ENCODE peak calls at places on chromosomes 1 and 21, in five cellular contexts. N is H4, B is MCF 10A, R is amniotic stem cell, O is Right ventricle myocardium superior. P is an unnamed sample.

GRCh38 chr1:119139393-119139792 is 1.1 kb downstream of the WARS2 start:
- DNase-seq in N (no peak), B (no peak), R (no peak), O (no peak), P (no peak)

GRCh38 chr1:223264983-223265663 is 98.9 kb downstream of the SUSD4 start:
- DNase-seq in N (no peak), B (no peak), R (no peak), O (no peak), P (no peak)

GRCh38 chr1:201299968-201300367 is 16.7 kb downstream of the PKP1 start:
- DNase-seq in N (peak), B (peak), R (no peak), O (peak), P (peak)

GRCh38 chr1:181250038-181250437 is 161.5 kb downstream of the IER5 start:
- DNase-seq in N (no peak), B (no peak), R (no peak), O (no peak), P (no peak)

GRCh38 chr1:202221911-202222909 is 28.6 kb downstream of the LGR6 start:
- DNase-seq in N (no peak), B (peak), R (no peak), O (peak), P (no peak)

GRCh38 chr1:20366766-20367602 is 76.3 kb downstream of the VWA5B1 start:
- DNase-seq in N (no peak), B (no peak), R (no peak), O (peak), P (peak)

GRCh38 chr1:33660244-33660643 is 187.8 kb downstream of the ZSCAN20 start:
- DNase-seq in N (peak), B (no peak), R (no peak), O (no peak), P (no peak)

GRCh38 chr1:117284408-117285215 is 73.9 kb upstream of the VTCN1 start:
- DNase-seq in N (peak), B (peak), R (peak), O (no peak), P (peak)

GRCh38 chr1:157360021-157360390 is 192.3 kb downstream of the FCRL5 start:
- DNase-seq in N (no peak), B (no peak), R (no peak), O (no peak), P (no peak)

GRCh38 chr1:26696191-26696644 is 403 bp downstream of the ARID1A start:
- DNase-seq in N (no peak), B (no peak), R (no peak), O (peak), P (no peak)

GRCh38 chr21:45870851-45871615 is 110.5 kb upstream of the COL6A1 start:
- DNase-seq in N (no peak), B (no peak), R (no peak), O (no peak), P (no peak)

GRCh38 chr1:53731779-53732305 is 7.1 kb downstream of the GLIS1 start:
- DNase-seq in N (peak), B (no peak), R (no peak), O (no peak), P (no peak)

GRCh38 chr1:31714442-31715096 is 10.8 kb upstream of the COL16A1 start:
- DNase-seq in N (peak), B (no peak), R (no peak), O (peak), P (no peak)

GRCh38 chr1:61124691-61125090 is 42.3 kb downstream of the NFIA start:
- DNase-seq in N (no peak), B (no peak), R (no peak), O (no peak), P (no peak)

GRCh38 chr21:32386195-32386870 is 6.5 kb downstream of the URB1 start:
- DNase-seq in N (no peak), B (peak), R (no peak), O (peak), P (peak)

GRCh38 chr1:183633676-183634343 is 1.8 kb downstream of the ARPC5 start:
- DNase-seq in N (peak), B (peak), R (peak), O (no peak), P (peak)

GRCh38 chr1:228190778-228191177 is 17.1 kb upstream of the OBSCN start:
- DNase-seq in N (no peak), B (no peak), R (no peak), O (no peak), P (no peak)

GRCh38 chr1:208544794-208545193 is 300.6 kb upstream of the PLXNA2 start:
- DNase-seq in N (no peak), B (no peak), R (no peak), O (no peak), P (no peak)

GRCh38 chr1:16152521-16153087 is 3.3 kb downstream of the EPHA2 start:
- DNase-seq in N (no peak), B (peak), R (no peak), O (no peak), P (no peak)

GRCh38 chr1:56973898-56974752 is 8.3 kb upstream of the C8B start:
- DNase-seq in N (no peak), B (no peak), R (no peak), O (no peak), P (no peak)

GRCh38 chr1:51661081-51661518 is 44.2 kb downstream of the OSBPL9 start:
- DNase-seq in N (peak), B (peak), R (peak), O (no peak), P (peak)

GRCh38 chr1:229029644-229030235 is 241.2 kb upstream of the RAB4A start:
- DNase-seq in N (peak), B (no peak), R (no peak), O (no peak), P (no peak)

GRCh38 chr1:46333300-46334029 is 7.1 kb upstream of the NSUN4 start:
- DNase-seq in N (peak), B (peak), R (no peak), O (no peak), P (peak)

GRCh38 chr1:11188381-11188780 is 774 bp upstream of the ANGPTL7 start:
- DNase-seq in N (no peak), B (peak), R (no peak), O (no peak), P (no peak)

GRCh38 chr1:229452956-229453801 is 19.3 kb upstream of the ACTA1 start:
- DNase-seq in N (peak), B (peak), R (no peak), O (no peak), P (no peak)

GRCh38 chr1:17523487-17524029 is 15.9 kb upstream of the ARHGEF10L start:
- DNase-seq in N (no peak), B (no peak), R (no peak), O (no peak), P (no peak)

GRCh38 chr21:46094401-46095105 is 3.4 kb upstream of the COL6A2 start:
- DNase-seq in N (peak), B (no peak), R (no peak), O (no peak), P (no peak)

GRCh38 chr1:226653311-226653921 is 85.7 kb downstream of the ITPKB start:
- DNase-seq in N (no peak), B (no peak), R (no peak), O (peak), P (no peak)

GRCh38 chr1:226162898-226163297 is 23.6 kb downstream of the ACBD3 start:
- DNase-seq in N (no peak), B (no peak), R (no peak), O (no peak), P (no peak)

GRCh38 chr1:53725238-53725689 is 13.7 kb downstream of the GLIS1 start:
- DNase-seq in N (no peak), B (no peak), R (no peak), O (no peak), P (no peak)

P was measured in HTR-8/SVneo.